ENCODE peak calls at places on chromosomes 7 and 10, in four cellular contexts. G is PC-3, X is ovary, J is body of pancreas. T is an unnamed sample.

GRCh38 chr7:142654398-142654797 is 94.9 kb upstream of the PRSS1 start:
- DNase-seq in G (peak), X (no peak), J (peak), T (no peak)

GRCh38 chr7:12984117-12984516 is 296.7 kb downstream of the ARL4A start:
- DNase-seq in G (no peak), X (no peak), J (no peak), T (no peak)

GRCh38 chr7:127844165-127844564 is 187.1 kb downstream of the LRRC4 start:
- DNase-seq in G (no peak), X (no peak), J (no peak), T (no peak)

GRCh38 chr7:82602066-82602465 is 158.5 kb upstream of the CACNA2D1 start:
- DNase-seq in G (no peak), X (no peak), J (no peak), T (no peak)

GRCh38 chr7:87941138-87941537 is 7.1 kb downstream of the ADAM22 start:
- DNase-seq in G (peak), X (no peak), J (no peak), T (no peak)

GRCh38 chr7:105990141-105990540 is 27.1 kb downstream of the CDHR3 start:
- DNase-seq in G (no peak), X (no peak), J (no peak), T (no peak)

GRCh38 chr10:12508165-12508564 is 158.8 kb downstream of the CAMK1D start:
- DNase-seq in G (no peak), X (no peak), J (no peak), T (no peak)

GRCh38 chr10:513393-513792 is 176.1 kb downstream of the DIP2C start:
- DNase-seq in G (no peak), X (peak), J (peak), T (no peak)

GRCh38 chr10:329361-330099 is 194.3 kb downstream of the ZMYND11 start:
- DNase-seq in G (peak), X (peak), J (peak), T (peak)

GRCh38 chr7:74233655-74234280 is 20.4 kb downstream of the RFC2 start:
- DNase-seq in G (no peak), X (no peak), J (no peak), T (no peak)

GRCh38 chr7:142303650-142304049 is 45.8 kb upstream of the PRSS58 start:
- DNase-seq in G (peak), X (no peak), J (peak), T (peak)

GRCh38 chr7:47568569-47568968 is 13.3 kb downstream of the TNS3 start:
- DNase-seq in G (no peak), X (peak), J (peak), T (no peak)

GRCh38 chr10:102327002-102327401 is 68.5 kb upstream of the NFKB2 start:
- DNase-seq in G (no peak), X (no peak), J (no peak), T (peak)

GRCh38 chr10:580796-581195 is 108.7 kb downstream of the DIP2C start:
- DNase-seq in G (peak), X (peak), J (no peak), T (peak)

GRCh38 chr7:15684036-15684815 is 2.3 kb downstream of the MEOX2 start:
- DNase-seq in G (no peak), X (no peak), J (no peak), T (no peak)

GRCh38 chr7:15686209-15686956 is at the start of gene MEOX2:
- DNase-seq in G (no peak), X (peak), J (peak), T (peak)

GRCh38 chr7:15682751-15683150 is 3.7 kb downstream of the MEOX2 start:
- DNase-seq in G (no peak), X (no peak), J (no peak), T (no peak)

GRCh38 chr7:15685358-15686181 is 913 bp downstream of the MEOX2 start:
- DNase-seq in G (no peak), X (peak), J (peak), T (peak)

GRCh38 chr7:15684834-15685233 is 1.6 kb downstream of the MEOX2 start:
- DNase-seq in G (no peak), X (no peak), J (no peak), T (peak)
- H3K4me3 ChIP-seq in G (no peak), X (peak), J (no peak), T (no peak)

GRCh38 chr10:7589748-7590147 is 77.0 kb downstream of the ITIH5 start:
- DNase-seq in G (no peak), X (no peak), J (no peak), T (no peak)
- H3K4me3 ChIP-seq in G (no peak), X (no peak), J (no peak), T (no peak)

GRCh38 chr7:22093003-22093402 is 147.3 kb upstream of the CDCA7L start:
- DNase-seq in G (no peak), X (no peak), J (no peak), T (no peak)
- H3K4me3 ChIP-seq in G (no peak), X (no peak), J (no peak), T (no peak)

GRCh38 chr7:69825031-69825681 is 226.9 kb downstream of the AUTS2 start:
- DNase-seq in G (no peak), X (no peak), J (no peak), T (no peak)
- H3K4me3 ChIP-seq in G (no peak), X (no peak), J (no peak), T (no peak)

T was measured in H7.